ENCODE peak calls at places on chromosomes 3 and 15, in six cellular contexts. Y is tibial nerve, U is body of pancreas, R is ovary, V is prostate gland, W is A549. X is an unnamed sample.

GRCh38 chr3:178968996-178969700 is 102.5 kb downstream of the ZMAT3 start:
- DNase-seq in Y (no peak), U (no peak), V (no peak), R (no peak), W (no peak), X (no peak)

GRCh38 chr15:72112111-72112510 is 5.8 kb downstream of the MYO9A start:
- DNase-seq in Y (no peak), V (no peak), W (no peak), R (no peak), U (no peak), X (no peak)

GRCh38 chr3:126567696-126568438 is 9.1 kb upstream of the C3orf22 start:
- DNase-seq in V (no peak), W (peak; percentile 21), R (no peak), Y (no peak), U (no peak), X (no peak)

GRCh38 chr3:188747487-188747886 is 424.3 kb upstream of the TPRG1 start:
- DNase-seq in R (no peak), W (no peak), Y (no peak), V (no peak), U (no peak), X (no peak)

GRCh38 chr15:77696006-77696631 is 63.4 kb upstream of the LINGO1 start:
- DNase-seq in W (no peak), R (peak; percentile 48), V (no peak), Y (no peak), U (peak; percentile 16), X (no peak)

GRCh38 chr3:62122819-62123218 is 250.5 kb downstream of the FEZF2 start:
- DNase-seq in Y (no peak), U (no peak), W (no peak), R (no peak), V (no peak), X (no peak)

GRCh38 chr15:72579814-72580213 is 74.7 kb upstream of the GOLGA6B start:
- DNase-seq in R (no peak), Y (no peak), V (no peak), W (no peak), U (no peak), X (no peak)

GRCh38 chr3:152835311-152836102 is 576 bp downstream of the P2RY1 start:
- DNase-seq in W (peak; percentile 19), R (peak; percentile 82), V (peak; percentile 43), Y (peak; percentile 32), U (peak; percentile 46), X (peak; percentile 22)

GRCh38 chr3:81728766-81729544 is 32.5 kb downstream of the GBE1 start:
- DNase-seq in Y (no peak), U (no peak), R (no peak), W (no peak), V (no peak), X (no peak)

GRCh38 chr3:100830931-100831330 is 121.6 kb downstream of the TFG start:
- DNase-seq in U (no peak), V (no peak), R (no peak), Y (no peak), W (no peak), X (no peak)

GRCh38 chr15:82570721-82571519 is 30.7 kb upstream of the RPS17 start:
- DNase-seq in V (no peak), R (peak; percentile 37), U (no peak), W (no peak), Y (no peak), X (no peak)
- H3K4me3 ChIP-seq in V (no peak overlapping the region), R (peak overlapping the region; percentile 39), U (no peak overlapping the region), W (no peak overlapping the region), Y (peak overlapping the region; percentile 21), X (no peak overlapping the region)

DNA sequence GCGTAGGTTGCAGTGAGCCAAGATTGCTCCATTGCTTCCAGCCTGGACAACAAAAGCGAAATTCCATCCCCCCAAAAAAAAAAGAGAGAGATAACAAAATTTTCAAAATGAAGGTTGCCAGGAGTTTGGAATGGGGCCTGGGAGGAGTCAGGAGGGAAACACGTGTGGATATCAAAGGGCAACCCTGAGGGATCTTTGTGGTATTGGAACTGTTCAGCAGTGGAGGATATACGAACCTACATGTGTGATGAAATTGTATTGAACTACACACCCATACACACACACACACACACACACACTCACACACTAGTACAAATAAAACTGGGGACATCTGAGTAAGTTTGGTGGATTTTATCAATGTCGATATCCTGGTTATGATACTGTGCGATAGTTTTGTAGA is 61.8 kb downstream of the RBPMS2 start:
- DNase-seq in Y (no peak), U (no peak), R (no peak), W (no peak), V (no peak), X (no peak)
- H3K4me1 ChIP-seq in Y (no peaks in the 10 kb centered on the region), U (no peaks in the 10 kb centered on the region), R (no peaks in the 10 kb centered on the region), W (peaks cover 3% of the 10 kb centered on the region), V (no peaks in the 10 kb centered on the region), X (peaks cover 7% of the 10 kb centered on the region)

DNA sequence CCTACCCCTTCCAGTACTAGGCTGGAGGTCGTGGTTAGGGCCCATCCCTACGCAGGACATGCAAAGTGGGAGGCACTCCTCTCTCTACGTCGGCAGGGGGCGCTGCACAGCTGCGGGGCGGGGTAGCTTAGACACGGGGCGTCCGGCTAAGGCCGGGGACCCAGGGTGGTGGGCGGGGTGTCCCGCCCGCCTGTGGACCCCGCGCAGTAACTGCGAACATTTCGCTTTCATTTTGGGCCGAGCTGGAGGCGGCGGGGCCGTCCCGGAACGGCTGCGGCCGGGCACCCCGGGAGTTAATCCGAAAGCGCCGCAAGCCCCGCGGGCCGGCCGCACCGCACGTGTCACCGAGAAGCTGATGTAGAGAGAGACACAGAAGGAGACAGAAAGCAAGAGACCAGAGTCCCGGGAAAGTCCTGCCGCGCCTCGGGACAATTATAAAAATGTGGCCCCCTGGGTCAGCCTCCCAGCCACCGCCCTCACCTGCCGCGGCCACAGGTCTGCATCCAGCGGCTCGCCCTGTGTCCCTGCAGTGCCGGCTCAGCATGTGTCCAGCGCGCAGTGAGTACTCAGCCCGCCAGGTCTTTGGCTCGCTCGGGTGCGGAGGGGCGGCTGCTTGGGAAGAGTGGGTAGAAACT is at the start of gene IL12A:
- DNase-seq in Y (peak; percentile 34), V (peak; percentile 62), W (peak; percentile 82), R (peak; percentile 83), U (peak; percentile 72), X (peak; percentile 46)
- TF ChIP-seq POLR2A in Y (no peak), V (no peak), W (no peak), R (no peak), U (no peak), X (no peak)

GRCh38 chr3:111594205-111594604 is 941 bp downstream of the ZBED2 start:
- DNase-seq in Y (no peak), U (no peak), R (no peak), V (no peak), W (no peak), X (no peak)

GRCh38 chr3:111592941-111593340 is 2.2 kb downstream of the ZBED2 start:
- DNase-seq in R (no peak), W (no peak), V (no peak), U (no peak), Y (no peak), X (no peak)

GRCh38 chr3:111594781-111595180 is 365 bp downstream of the ZBED2 start:
- DNase-seq in V (no peak), R (no peak), Y (no peak), W (no peak), U (no peak), X (no peak)

GRCh38 chr3:111592143-111592542 is 3.0 kb downstream of the ZBED2 start:
- DNase-seq in U (no peak), W (no peak), V (no peak), Y (no peak), R (no peak), X (no peak)

DNA sequence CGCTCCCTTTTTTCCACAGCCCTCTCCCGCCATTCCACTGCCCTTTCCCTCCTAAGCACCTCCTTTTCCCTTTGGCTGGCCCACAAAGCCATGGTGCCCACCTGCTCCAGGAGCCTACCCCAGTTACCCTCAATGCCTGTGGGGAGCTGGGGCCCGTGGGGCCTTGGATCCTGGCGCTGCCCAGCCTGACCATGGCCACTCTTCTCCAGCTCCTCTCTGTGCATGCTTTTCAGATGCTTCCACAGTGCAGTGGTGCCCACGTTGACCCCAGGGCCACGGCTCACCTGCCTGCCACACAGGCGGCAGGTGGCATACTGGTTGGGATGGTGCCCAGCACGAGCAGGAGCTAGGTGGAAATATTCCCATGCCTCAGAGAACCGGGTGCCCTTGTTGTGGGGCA is 1.5 kb downstream of the ZBED2 start:
- DNase-seq in Y (no peak), U (no peak), W (no peak), V (no peak), R (no peak), X (no peak)
- H3K4me3 ChIP-seq in Y (no peak overlapping the region), U (no peak overlapping the region), W (no peak overlapping the region), V (no peak overlapping the region), R (no peak overlapping the region), X (no peak overlapping the region)